ENCODE peak calls at places on chromosomes 11 and 22, in nine cellular contexts. Z is AG10803, J is epithelial cell of esophagus, O is right lobe of liver, N is brain microvascular endothelial cell, W is tibial artery, I is WERI-Rb-1, D is K562, T is transverse colon. L is an unnamed sample.
A peak's percentile ranks its signal among the peaks of the same experiment; 100 is the strongest.

GRCh38 chr11:128284634-128285033 is 302.7 kb downstream of the ETS1 start:
- DNase-seq in I (no peak), N (no peak), J (no peak), O (no peak), T (no peak), W (no peak), Z (no peak), D (no peak), L (no peak)

GRCh38 chr11:59615132-59615636 is 390 bp downstream of the OSBP start:
- DNase-seq in Z (no peak), I (peak; percentile 52), T (peak; percentile 77), J (peak; percentile 77), D (peak; percentile 66), W (peak; percentile 30), O (peak; percentile 57), N (peak; percentile 1), L (peak; percentile 75)

GRCh38 chr11:134556186-134556585 is 144.1 kb upstream of the B3GAT1 start:
- DNase-seq in W (no peak), O (no peak), I (no peak), T (no peak), N (no peak), Z (no peak), D (no peak), J (no peak), L (peak; percentile 38)

GRCh38 chr11:69874984-69875673 is 55.9 kb upstream of the FGF3 start:
- DNase-seq in I (no peak), N (no peak), W (no peak), J (no peak), D (no peak), O (no peak), T (peak; percentile 3), Z (no peak), L (peak; percentile 61)

GRCh38 chr22:46421272-46421671 is 85.8 kb downstream of the TRMU start:
- DNase-seq in N (no peak), Z (no peak), I (no peak), O (no peak), D (no peak), J (no peak), W (no peak), T (no peak), L (no peak)

GRCh38 chr11:116276051-116277044 is 496.4 kb downstream of the BUD13 start:
- DNase-seq in I (peak; percentile 93), Z (peak; percentile 25), T (peak; percentile 86), J (peak; percentile 33), D (peak; percentile 86), W (no peak), N (peak; percentile 18), O (peak; percentile 72), L (no peak)

GRCh38 chr11:33448461-33449130 is 191.4 kb downstream of the HIPK3 start:
- DNase-seq in I (no peak), W (no peak), T (no peak), N (peak; percentile 11), J (no peak), D (no peak), O (no peak), Z (peak; percentile 28), L (no peak)

GRCh38 chr11:125464266-125464662 is 31.8 kb downstream of the FEZ1 start:
- DNase-seq in N (peak; percentile 22), T (no peak), W (no peak), I (no peak), J (peak; percentile 72), Z (peak; percentile 11), O (no peak), D (peak; percentile 45), L (no peak)

GRCh38 chr22:46367707-46368191 is 32.2 kb downstream of the TRMU start:
- DNase-seq in I (peak; percentile 72), O (peak; percentile 82), W (no peak), J (peak; percentile 73), D (peak; percentile 64), T (peak; percentile 87), Z (peak; percentile 36), N (peak; percentile 36), L (no peak)

GRCh38 chr11:17551347-17552040 is 4.4 kb downstream of the OTOG start:
- DNase-seq in W (no peak), I (no peak), T (no peak), O (no peak), D (no peak), N (no peak), J (no peak), Z (no peak), L (no peak)

GRCh38 chr11:64258356-64258755 is 7.0 kb downstream of the PLCB3 start:
- DNase-seq in D (no peak), Z (no peak), T (no peak), O (no peak), W (no peak), I (no peak), N (no peak), J (no peak), L (no peak)

GRCh38 chr11:78298216-78298860 is 109.6 kb downstream of the USP35 start:
- DNase-seq in I (no peak), J (no peak), Z (no peak), W (no peak), D (no peak), T (no peak), O (no peak), N (peak; percentile 13), L (no peak)

GRCh38 chr11:724063-724732 is 18.2 kb downstream of the EPS8L2 start:
- DNase-seq in T (no peak), O (no peak), W (no peak), I (no peak), Z (no peak), J (no peak), N (no peak), D (peak; percentile 45), L (no peak)

DNA sequence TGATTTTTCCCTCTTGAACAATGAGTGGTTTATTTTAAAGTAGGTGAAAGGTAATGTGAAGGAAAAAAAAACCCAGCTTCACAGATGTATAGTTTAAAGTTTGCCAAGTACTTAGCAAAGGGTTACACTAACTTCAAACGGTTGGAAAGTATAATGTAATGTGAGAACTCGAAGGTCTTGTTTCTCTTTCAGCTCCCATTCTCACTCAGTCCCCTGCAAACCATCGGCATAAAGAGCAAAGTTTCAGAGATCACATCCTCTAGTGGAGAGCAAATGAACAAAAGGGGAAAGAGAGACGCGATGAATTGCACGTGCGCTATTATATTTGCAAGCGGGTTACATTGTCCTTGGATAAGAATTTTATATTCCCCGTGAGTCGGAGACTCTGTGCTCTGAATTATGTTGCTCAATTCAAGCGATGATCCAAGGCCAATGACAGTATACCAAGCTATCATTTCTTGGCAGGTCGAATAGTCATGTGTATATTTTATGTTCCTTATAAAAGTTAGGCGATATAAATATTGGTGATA is 37.6 kb upstream of the BIRC3 start:
- DNase-seq in N (peak; percentile 7), I (no peak), D (no peak), W (peak; percentile 38), Z (peak; percentile 69), J (peak; percentile 43), T (peak; percentile 39), O (no peak), L (no peak)
- H3K4me3 ChIP-seq in N (peak overlapping the region; percentile 23), I (no peak overlapping the region), D (no peak overlapping the region), W (no peak overlapping the region), Z (peak overlapping the region; percentile 23), J (peak overlapping the region; percentile 3), T (no peak overlapping the region), O (peak overlapping the region; percentile 25), L (peak overlapping the region; percentile 10)

GRCh38 chr22:17780116-17780740 is 6.0 kb upstream of the BID start:
- DNase-seq in D (no peak), I (no peak), Z (no peak), T (no peak), O (no peak), J (no peak), N (no peak), W (no peak), L (no peak)

GRCh38 chr22:17782158-17782557 is 7.9 kb upstream of the BID start:
- DNase-seq in O (no peak), J (no peak), I (no peak), D (no peak), Z (no peak), W (no peak), N (no peak), T (no peak), L (no peak)

GRCh38 chr22:17781319-17782031 is 7.2 kb upstream of the BID start:
- DNase-seq in O (peak; percentile 69), W (no peak), I (no peak), N (peak; percentile 81), D (peak; percentile 35), J (peak; percentile 93), Z (peak; percentile 82), T (no peak), L (no peak)

GRCh38 chr22:17779286-17780115 is 5.2 kb upstream of the BID start:
- DNase-seq in J (no peak), I (no peak), D (peak; percentile 46), W (no peak), O (no peak), T (no peak), N (no peak), Z (no peak), L (no peak)

GRCh38 chr22:17780741-17781318 is 6.6 kb upstream of the BID start:
- DNase-seq in Z (no peak), W (no peak), I (no peak), J (no peak), N (no peak), T (no peak), O (no peak), D (no peak), L (no peak)
- TF ChIP-seq CTCF in Z (no peak), W (no peak), I (no peak), J (no peak), N (no peak), T (no peak), O (no peak), D (no peak), L (no peak)

DNA sequence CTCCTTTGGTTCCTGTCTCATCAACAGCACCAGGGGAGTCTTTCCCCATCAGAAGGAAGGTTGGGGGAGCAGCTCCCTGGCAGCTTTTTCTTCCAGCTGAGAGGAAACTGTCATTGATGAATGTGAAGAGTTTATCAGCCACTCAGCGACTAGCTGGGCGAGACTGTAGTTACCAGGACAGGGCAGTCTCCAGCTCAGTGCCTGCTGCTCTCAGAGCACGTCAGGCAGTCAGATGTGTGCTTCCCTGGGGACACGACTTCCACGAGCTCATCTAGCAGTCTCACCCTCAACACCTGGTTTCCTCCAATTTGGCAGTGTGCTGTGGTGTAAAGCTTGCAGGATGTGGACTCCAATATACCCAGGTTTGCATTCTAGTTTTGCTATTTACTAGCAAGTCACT is 12.5 kb upstream of the C1QTNF4 start:
- DNase-seq in W (no peak), N (peak; percentile 29), Z (peak; percentile 42), J (no peak), D (no peak), T (no peak), I (no peak), O (no peak), L (no peak)
- H3K4me3 ChIP-seq in W (no peak overlapping the region), N (no peak overlapping the region), Z (no peak overlapping the region), J (no peak overlapping the region), D (no peak overlapping the region), T (no peak overlapping the region), I (no peak overlapping the region), O (no peak overlapping the region), L (no peak overlapping the region)

DNA sequence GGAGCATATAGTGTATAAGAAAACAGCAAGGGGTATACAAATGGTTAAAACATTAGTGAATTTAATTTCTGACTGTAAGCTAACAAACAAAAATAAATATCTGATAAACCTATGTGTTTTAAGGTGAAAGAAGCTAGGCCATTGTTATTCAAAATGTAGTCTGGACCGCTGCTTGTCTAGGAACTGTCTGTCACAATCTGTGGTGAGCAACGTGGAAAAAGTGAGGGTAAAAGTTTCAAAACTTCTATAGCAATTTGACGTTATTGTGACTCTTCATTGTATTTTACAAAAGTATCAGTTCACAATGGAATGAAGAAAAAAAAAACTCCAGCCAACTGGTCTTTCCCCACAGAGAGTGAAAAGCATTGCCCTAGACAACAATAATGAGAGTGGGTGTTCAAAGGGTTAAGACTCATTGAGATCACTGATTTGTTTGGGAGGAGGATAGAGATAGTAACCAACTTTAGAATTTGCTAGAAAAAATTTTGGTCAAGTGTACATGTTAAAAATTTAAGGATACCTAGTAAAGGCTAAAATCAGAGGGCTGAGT is 79.1 kb downstream of the UVRAG start:
- DNase-seq in I (no peak), D (no peak), W (no peak), J (no peak), T (no peak), O (no peak), N (no peak), Z (no peak), L (no peak)
- TF ChIP-seq CTCF in I (no peak), D (no peak), W (no peak), J (no peak), T (no peak), O (no peak), N (no peak), Z (no peak), L (no peak)